ENCODE peak calls at places on chromosome 1, in ten cellular contexts. One of them, this sample, is unnamed.

GRCh38 chr1:40316595-40317393 is at the start of gene COL9A2:
- DNase-seq in left ventricle myocardium inferior: no peak
- DNase-seq in EH: peak
- DNase-seq in T-cell: peak
- DNase-seq in RPMI8226: peak
- DNase-seq in upper lobe of right lung: no peak
- DNase-seq in H9: peak
- DNase-seq in activated naive CD8-positive, alpha-beta T cell treated with anti-CD3 and anti-CD28 coated beads, Interleukin-2, amount 50 U/mL, for 24 hours: peak
- DNase-seq in MV-4-11: no peak
- DNase-seq in left colon: peak
- DNase-seq in this sample: peak

GRCh38 chr1:151680391-151680790 is 36.2 kb downstream of the CELF3 start:
- DNase-seq in H9: no peak
- DNase-seq in left colon: no peak
- DNase-seq in left ventricle myocardium inferior: no peak
- DNase-seq in EH: peak
- DNase-seq in RPMI8226: no peak
- DNase-seq in T-cell: no peak
- DNase-seq in activated naive CD8-positive, alpha-beta T cell treated with anti-CD3 and anti-CD28 coated beads, Interleukin-2, amount 50 U/mL, for 24 hours: no peak
- DNase-seq in MV-4-11: no peak
- DNase-seq in upper lobe of right lung: no peak
- DNase-seq in this sample: no peak

GRCh38 chr1:230266456-230266855 is 159.7 kb downstream of the PGBD5 start:
- DNase-seq in left ventricle myocardium inferior: no peak
- DNase-seq in RPMI8226: no peak
- DNase-seq in MV-4-11: no peak
- DNase-seq in activated naive CD8-positive, alpha-beta T cell treated with anti-CD3 and anti-CD28 coated beads, Interleukin-2, amount 50 U/mL, for 24 hours: no peak
- DNase-seq in H9: no peak
- DNase-seq in left colon: no peak
- DNase-seq in T-cell: no peak
- DNase-seq in EH: no peak
- DNase-seq in upper lobe of right lung: peak
- DNase-seq in this sample: no peak

GRCh38 chr1:111875640-111876039 is 113.8 kb downstream of the KCND3 start:
- DNase-seq in left colon: no peak
- DNase-seq in upper lobe of right lung: no peak
- DNase-seq in RPMI8226: no peak
- DNase-seq in T-cell: no peak
- DNase-seq in left ventricle myocardium inferior: no peak
- DNase-seq in MV-4-11: no peak
- DNase-seq in EH: no peak
- DNase-seq in H9: no peak
- DNase-seq in activated naive CD8-positive, alpha-beta T cell treated with anti-CD3 and anti-CD28 coated beads, Interleukin-2, amount 50 U/mL, for 24 hours: no peak
- DNase-seq in this sample: no peak

GRCh38 chr1:52825868-52826267 is 16.7 kb upstream of the ZYG11A start:
- DNase-seq in activated naive CD8-positive, alpha-beta T cell treated with anti-CD3 and anti-CD28 coated beads, Interleukin-2, amount 50 U/mL, for 24 hours: no peak
- DNase-seq in MV-4-11: peak
- DNase-seq in RPMI8226: peak
- DNase-seq in left colon: no peak
- DNase-seq in upper lobe of right lung: no peak
- DNase-seq in EH: peak
- DNase-seq in left ventricle myocardium inferior: no peak
- DNase-seq in H9: no peak
- DNase-seq in T-cell: no peak
- DNase-seq in this sample: no peak

GRCh38 chr1:31372961-31373896 is at the start of gene FABP3:
- DNase-seq in EH: peak
- DNase-seq in H9: peak
- DNase-seq in MV-4-11: peak
- DNase-seq in upper lobe of right lung: peak
- DNase-seq in T-cell: no peak
- DNase-seq in activated naive CD8-positive, alpha-beta T cell treated with anti-CD3 and anti-CD28 coated beads, Interleukin-2, amount 50 U/mL, for 24 hours: peak
- DNase-seq in left ventricle myocardium inferior: peak
- DNase-seq in left colon: peak
- DNase-seq in RPMI8226: no peak
- DNase-seq in this sample: no peak

GRCh38 chr1:50697440-50698421 is 262.3 kb downstream of the FAF1 start:
- DNase-seq in upper lobe of right lung: no peak
- DNase-seq in RPMI8226: no peak
- DNase-seq in T-cell: no peak
- DNase-seq in left ventricle myocardium inferior: no peak
- DNase-seq in EH: no peak
- DNase-seq in MV-4-11: no peak
- DNase-seq in activated naive CD8-positive, alpha-beta T cell treated with anti-CD3 and anti-CD28 coated beads, Interleukin-2, amount 50 U/mL, for 24 hours: no peak
- DNase-seq in H9: no peak
- DNase-seq in left colon: no peak
- DNase-seq in this sample: no peak

GRCh38 chr1:87410771-87411170 is 82.1 kb downstream of the LMO4 start:
- DNase-seq in T-cell: no peak
- DNase-seq in MV-4-11: no peak
- DNase-seq in left ventricle myocardium inferior: peak
- DNase-seq in H9: no peak
- DNase-seq in EH: peak
- DNase-seq in RPMI8226: peak
- DNase-seq in upper lobe of right lung: no peak
- DNase-seq in activated naive CD8-positive, alpha-beta T cell treated with anti-CD3 and anti-CD28 coated beads, Interleukin-2, amount 50 U/mL, for 24 hours: no peak
- DNase-seq in left colon: peak
- DNase-seq in this sample: no peak

GRCh38 chr1:42777860-42778259 is 6.9 kb upstream of the TMEM269 start:
- DNase-seq in EH: peak
- DNase-seq in H9: no peak
- DNase-seq in upper lobe of right lung: no peak
- DNase-seq in left ventricle myocardium inferior: no peak
- DNase-seq in activated naive CD8-positive, alpha-beta T cell treated with anti-CD3 and anti-CD28 coated beads, Interleukin-2, amount 50 U/mL, for 24 hours: peak
- DNase-seq in T-cell: no peak
- DNase-seq in MV-4-11: no peak
- DNase-seq in left colon: peak
- DNase-seq in RPMI8226: peak
- DNase-seq in this sample: peak

GRCh38 chr1:24764848-24765247 is 19.6 kb downstream of the CLIC4 start:
- DNase-seq in upper lobe of right lung: no peak
- DNase-seq in left ventricle myocardium inferior: no peak
- DNase-seq in RPMI8226: no peak
- DNase-seq in activated naive CD8-positive, alpha-beta T cell treated with anti-CD3 and anti-CD28 coated beads, Interleukin-2, amount 50 U/mL, for 24 hours: no peak
- DNase-seq in MV-4-11: no peak
- DNase-seq in left colon: no peak
- DNase-seq in H9: no peak
- DNase-seq in T-cell: no peak
- DNase-seq in EH: no peak
- DNase-seq in this sample: no peak

This sample was measured in effector CD4-positive, alpha-beta T cell.